ENCODE peak calls at places on chromosomes 13 and 19, in eight cellular contexts. One of them, this sample, is unnamed.

GRCh38 chr13:99157046-99157445 is 43.6 kb upstream of the UBAC2 start:
- DNase-seq in psoas muscle: no peak
- DNase-seq in activated CD8-positive, alpha-beta T cell treated with anti-CD3 and anti-CD28 coated beads for 36 hours: no peak
- DNase-seq in C1 segment of cervical spinal cord: no peak
- DNase-seq in HL-60: no peak
- DNase-seq in pancreas: no peak
- DNase-seq in nucleus accumbens: no peak
- DNase-seq in left ventricle myocardium inferior: no peak
- DNase-seq in this sample: no peak

GRCh38 chr13:102367836-102368235 is 34.0 kb downstream of the FGF14 start:
- DNase-seq in nucleus accumbens: no peak
- DNase-seq in C1 segment of cervical spinal cord: no peak
- DNase-seq in left ventricle myocardium inferior: no peak
- DNase-seq in HL-60: no peak
- DNase-seq in pancreas: no peak
- DNase-seq in activated CD8-positive, alpha-beta T cell treated with anti-CD3 and anti-CD28 coated beads for 36 hours: no peak
- DNase-seq in psoas muscle: no peak
- DNase-seq in this sample: no peak

GRCh38 chr19:19539738-19540703 is 2.0 kb downstream of the CILP2 start:
- DNase-seq in HL-60: no peak
- DNase-seq in pancreas: peak; percentile 67
- DNase-seq in nucleus accumbens: no peak
- DNase-seq in left ventricle myocardium inferior: peak; percentile 65
- DNase-seq in C1 segment of cervical spinal cord: no peak
- DNase-seq in activated CD8-positive, alpha-beta T cell treated with anti-CD3 and anti-CD28 coated beads for 36 hours: peak; percentile 91
- DNase-seq in psoas muscle: peak; percentile 76
- DNase-seq in this sample: peak; percentile 88

GRCh38 chr19:42450314-42450934 is 7.7 kb upstream of the CXCL17 start:
- DNase-seq in psoas muscle: peak; percentile 77
- DNase-seq in nucleus accumbens: peak; percentile 26
- DNase-seq in C1 segment of cervical spinal cord: no peak
- DNase-seq in left ventricle myocardium inferior: peak; percentile 64
- DNase-seq in pancreas: peak; percentile 91
- DNase-seq in activated CD8-positive, alpha-beta T cell treated with anti-CD3 and anti-CD28 coated beads for 36 hours: peak; percentile 91
- DNase-seq in HL-60: peak; percentile 78
- DNase-seq in this sample: peak; percentile 89

GRCh38 chr19:3788991-3789778 is 3.0 kb upstream of the MATK start:
- DNase-seq in pancreas: no peak
- DNase-seq in psoas muscle: no peak
- DNase-seq in left ventricle myocardium inferior: no peak
- DNase-seq in nucleus accumbens: no peak
- DNase-seq in C1 segment of cervical spinal cord: no peak
- DNase-seq in activated CD8-positive, alpha-beta T cell treated with anti-CD3 and anti-CD28 coated beads for 36 hours: peak; percentile 51
- DNase-seq in HL-60: no peak
- DNase-seq in this sample: no peak

GRCh38 chr13:97856001-97856675 is 97.3 kb upstream of the IPO5 start:
- DNase-seq in nucleus accumbens: no peak
- DNase-seq in C1 segment of cervical spinal cord: no peak
- DNase-seq in HL-60: no peak
- DNase-seq in psoas muscle: peak; percentile 80
- DNase-seq in activated CD8-positive, alpha-beta T cell treated with anti-CD3 and anti-CD28 coated beads for 36 hours: no peak
- DNase-seq in left ventricle myocardium inferior: peak; percentile 34
- DNase-seq in pancreas: peak; percentile 28
- DNase-seq in this sample: peak; percentile 70

GRCh38 chr19:11067356-11068113 is 21.7 kb upstream of the LDLR start:
- DNase-seq in psoas muscle: no peak
- DNase-seq in nucleus accumbens: no peak
- DNase-seq in activated CD8-positive, alpha-beta T cell treated with anti-CD3 and anti-CD28 coated beads for 36 hours: no peak
- DNase-seq in HL-60: no peak
- DNase-seq in C1 segment of cervical spinal cord: no peak
- DNase-seq in left ventricle myocardium inferior: no peak
- DNase-seq in pancreas: no peak
- DNase-seq in this sample: no peak

GRCh38 chr19:48419158-48419920 is 25.9 kb downstream of the GRIN2D start:
- DNase-seq in left ventricle myocardium inferior: peak; percentile 43
- DNase-seq in activated CD8-positive, alpha-beta T cell treated with anti-CD3 and anti-CD28 coated beads for 36 hours: peak; percentile 90
- DNase-seq in C1 segment of cervical spinal cord: no peak
- DNase-seq in pancreas: peak; percentile 27
- DNase-seq in nucleus accumbens: peak; percentile 9
- DNase-seq in HL-60: no peak
- DNase-seq in psoas muscle: peak; percentile 69
- DNase-seq in this sample: peak; percentile 79

GRCh38 chr19:58346961-58347929 is 6.0 kb downstream of the A1BG start:
- DNase-seq in left ventricle myocardium inferior: peak; percentile 60
- DNase-seq in psoas muscle: peak; percentile 73
- DNase-seq in C1 segment of cervical spinal cord: peak; percentile 9
- DNase-seq in pancreas: peak; percentile 53
- DNase-seq in activated CD8-positive, alpha-beta T cell treated with anti-CD3 and anti-CD28 coated beads for 36 hours: peak; percentile 79
- DNase-seq in HL-60: peak; percentile 72
- DNase-seq in nucleus accumbens: peak; percentile 46
- DNase-seq in this sample: peak; percentile 86

This sample was measured in right cardiac atrium.